ENCODE peak calls at places on chromosomes 1 and 21, in five cellular contexts. F is aorta, V is left lung, B is tibial nerve, H is SJCRH30. Z is an unnamed sample.

GRCh38 chr1:171817511-171818265 is 23.6 kb upstream of the DNM3 start:
- DNase-seq in F (no peak), V (peak; percentile 33), B (no peak), H (peak; percentile 65), Z (peak; percentile 66)

GRCh38 chr1:11176081-11176706 is 13.0 kb upstream of the ANGPTL7 start:
- DNase-seq in F (peak; percentile 56), V (no peak), B (no peak), H (peak; percentile 31), Z (no peak)

GRCh38 chr21:17784604-17785402 is 34.4 kb downstream of the C21orf91 start:
- DNase-seq in F (no peak), V (no peak), B (no peak), H (no peak), Z (no peak)

GRCh38 chr1:22402336-22403053 is 49.2 kb upstream of the ZBTB40 start:
- DNase-seq in F (no peak), V (no peak), B (no peak), H (no peak), Z (no peak)

GRCh38 chr1:241533375-241534115 is 1.4 kb downstream of the KMO start:
- DNase-seq in F (no peak), V (no peak), B (no peak), H (no peak), Z (no peak)

GRCh38 chr1:180488661-180489060 is 13.7 kb downstream of the ACBD6 start:
- DNase-seq in F (no peak), V (no peak), B (no peak), H (no peak), Z (no peak)

GRCh38 chr1:60388092-60388987 is 314.8 kb upstream of the C1orf87 start:
- DNase-seq in F (peak; percentile 53), V (no peak), B (no peak), H (no peak), Z (no peak)

GRCh38 chr1:220878223-220879081 is 791 bp upstream of the HLX start:
- DNase-seq in F (peak; percentile 79), V (peak; percentile 73), B (no peak), H (no peak), Z (no peak)

GRCh38 chr1:8043621-8044020 is 17.5 kb upstream of the ERRFI1 start:
- DNase-seq in F (no peak), V (no peak), B (no peak), H (no peak), Z (no peak)

GRCh38 chr1:71834570-71835441 is 447.5 kb downstream of the NEGR1 start:
- DNase-seq in F (no peak), V (no peak), B (no peak), H (no peak), Z (no peak)

GRCh38 chr1:115545096-115545720 is 96.6 kb upstream of the VANGL1 start:
- DNase-seq in F (no peak), V (no peak), B (no peak), H (peak; percentile 7), Z (no peak)

GRCh38 chr1:203120325-203121138 is 7.0 kb upstream of the ADORA1 start:
- DNase-seq in F (no peak), V (no peak), B (no peak), H (no peak), Z (no peak)

GRCh38 chr1:207814469-207814868 is 62.6 kb downstream of the CD46 start:
- DNase-seq in F (peak; percentile 47), V (no peak), B (no peak), H (no peak), Z (no peak)

GRCh38 chr1:60753508-60753907 is 328.9 kb upstream of the NFIA start:
- DNase-seq in F (no peak), V (no peak), B (no peak), H (no peak), Z (no peak)

GRCh38 chr1:193537266-193538003 is 351.0 kb upstream of the B3GALT2 start:
- DNase-seq in F (no peak), V (no peak), B (no peak), H (peak; percentile 31), Z (no peak)

GRCh38 chr1:100614570-100614969 is 76.6 kb downstream of the GPR88 start:
- DNase-seq in F (no peak), V (no peak), B (no peak), H (no peak), Z (no peak)

GRCh38 chr1:59596432-59596831 is 218.3 kb upstream of the HOOK1 start:
- DNase-seq in F (no peak), V (no peak), B (no peak), H (no peak), Z (peak; percentile 87)

GRCh38 chr1:31725777-31726535 is 22.1 kb upstream of the COL16A1 start:
- DNase-seq in F (no peak), V (no peak), B (no peak), H (no peak), Z (no peak)

GRCh38 chr1:35298464-35298863 is 30.0 kb downstream of the ZMYM4 start:
- DNase-seq in F (no peak), V (no peak), B (no peak), H (no peak), Z (no peak)

GRCh38 chr1:111099289-111099688 is 40.6 kb downstream of the DRAM2 start:
- DNase-seq in F (no peak), V (no peak), B (no peak), H (no peak), Z (no peak)

GRCh38 chr1:46275030-46275337 is 27.4 kb downstream of the RAD54L start:
- DNase-seq in F (no peak), V (no peak), B (no peak), H (no peak), Z (no peak)

GRCh38 chr1:11782127-11782708 is 20.2 kb downstream of the C1orf167 start:
- DNase-seq in F (peak; percentile 30), V (no peak), B (no peak), H (no peak), Z (no peak)

GRCh38 chr1:53328490-53329182 is 766 bp upstream of the LRP8 start:
- DNase-seq in F (peak; percentile 36), V (peak; percentile 29), B (no peak), H (no peak), Z (peak; percentile 42)

GRCh38 chr1:156407760-156408159 is 38.7 kb downstream of the RHBG start:
- DNase-seq in F (no peak), V (no peak), B (no peak), H (no peak), Z (no peak)

GRCh38 chr21:14850394-14850793 is 214.4 kb downstream of the NRIP1 start:
- DNase-seq in F (no peak), V (no peak), B (no peak), H (no peak), Z (no peak)

GRCh38 chr1:235011599-235012435 is 116.8 kb downstream of the TOMM20 start:
- DNase-seq in F (peak; percentile 83), V (peak; percentile 84), B (no peak), H (peak; percentile 85), Z (peak; percentile 95)

GRCh38 chr1:202172015-202172355 is 11.6 kb upstream of the PTPN7 start:
- DNase-seq in F (peak; percentile 57), V (no peak), B (no peak), H (no peak), Z (peak; percentile 39)

GRCh38 chr1:1907098-1907736 is 7.8 kb upstream of the CALML6 start:
- DNase-seq in F (peak; percentile 54), V (no peak), B (no peak), H (peak; percentile 62), Z (peak; percentile 86)

GRCh38 chr1:113616201-113616600 is 143.1 kb downstream of the PHTF1 start:
- DNase-seq in F (no peak), V (no peak), B (no peak), H (no peak), Z (no peak)

GRCh38 chr1:91684599-91685196 is 184.0 kb downstream of the CDC7 start:
- DNase-seq in F (no peak), V (no peak), B (no peak), H (peak; percentile 14), Z (no peak)

GRCh38 chr21:27403011-27403410 is 436.1 kb upstream of the ADAMTS5 start:
- DNase-seq in F (no peak), V (no peak), B (no peak), H (no peak), Z (no peak)

GRCh38 chr21:27397578-27397977 is 430.7 kb upstream of the ADAMTS5 start:
- DNase-seq in F (no peak), V (no peak), B (no peak), H (no peak), Z (no peak)

DNA sequence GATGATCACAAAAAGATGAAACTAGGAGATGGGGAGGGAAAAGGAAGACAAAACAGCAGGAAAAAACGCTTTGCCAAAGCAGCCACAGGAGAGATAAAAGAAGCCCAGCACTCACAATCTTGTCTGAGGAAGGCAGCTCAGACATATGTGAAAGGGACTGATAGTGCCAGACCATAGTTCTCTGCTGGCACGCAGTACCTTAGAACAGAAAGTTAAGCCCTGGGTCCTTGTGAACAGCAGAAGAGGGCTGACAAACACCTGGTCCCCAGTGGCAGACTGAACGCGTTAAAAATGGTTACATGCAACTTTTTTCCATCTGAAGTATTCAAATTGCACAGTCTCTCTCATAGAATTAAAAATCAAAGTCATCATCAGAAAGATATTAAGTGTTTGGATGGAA is 433.2 kb upstream of the ADAMTS5 start:
- DNase-seq in F (no peak), V (no peak), B (no peak), H (no peak), Z (no peak)
- H3K9me3 ChIP-seq in F (no peaks in the 10 kb centered on the region), V (no peaks in the 10 kb centered on the region), B (no peaks in the 10 kb centered on the region), H (peaks cover 3% of the 10 kb centered on the region), Z (no peaks in the 10 kb centered on the region)

GRCh38 chr1:27133158-27133557 is 21.8 kb downstream of the SLC9A1 start:
- DNase-seq in F (no peak), V (no peak), B (no peak), H (no peak), Z (no peak)
- H3K27ac ChIP-seq in F (no peak overlapping the region), V (no peak overlapping the region), B (no peak overlapping the region), H (no peak overlapping the region), Z (no peak overlapping the region)

DNA sequence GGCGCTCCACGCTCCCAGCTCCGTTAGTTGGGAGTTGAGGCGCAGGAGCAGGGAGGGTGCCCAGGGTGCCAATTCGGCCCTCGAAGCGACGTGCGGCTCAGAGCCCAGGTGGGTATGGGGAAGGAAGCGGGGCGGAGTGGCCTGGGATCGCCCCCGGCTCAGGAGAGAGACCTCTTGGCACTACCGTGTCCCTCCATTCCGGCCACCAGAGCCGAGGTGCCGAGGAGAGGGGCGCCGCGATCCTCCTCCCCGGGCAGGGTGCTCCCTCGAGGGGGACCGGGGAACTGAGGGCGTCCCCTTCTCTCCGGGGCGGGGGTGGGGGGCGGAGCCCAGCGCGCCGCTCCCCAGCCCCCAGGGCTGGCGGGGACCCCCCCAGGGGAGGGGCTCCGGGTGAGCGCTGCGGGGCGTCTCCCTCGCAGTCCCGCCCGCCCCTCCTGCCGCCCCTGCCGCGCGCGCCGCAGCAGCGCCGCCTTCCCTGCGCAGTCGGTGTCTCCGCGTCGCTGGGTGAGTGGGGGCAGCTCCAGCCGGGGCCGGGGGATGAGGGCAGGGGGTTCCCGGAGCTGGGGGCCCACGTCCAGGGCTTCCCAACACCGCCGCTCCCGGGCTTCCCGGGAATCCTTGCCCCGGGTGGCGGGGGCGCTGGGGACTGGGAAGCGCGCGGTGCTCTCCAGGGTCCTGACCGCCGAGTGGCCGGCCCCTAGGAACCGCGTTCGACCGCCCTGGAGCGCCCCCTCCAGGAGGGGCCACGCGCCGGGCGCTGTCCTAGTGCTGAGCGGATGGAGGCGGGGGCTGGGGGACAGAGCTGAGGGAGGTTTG is at the start of gene HPCA:
- DNase-seq in F (peak; percentile 68), V (no peak), B (no peak), H (peak; percentile 80), Z (no peak)
- H3K4me3 ChIP-seq in F (no peak within 1 kb of the TSS), V (no peak within 1 kb of the TSS), B (no peak within 1 kb of the TSS), H (no peak within 1 kb of the TSS), Z (no peak within 1 kb of the TSS)

DNA sequence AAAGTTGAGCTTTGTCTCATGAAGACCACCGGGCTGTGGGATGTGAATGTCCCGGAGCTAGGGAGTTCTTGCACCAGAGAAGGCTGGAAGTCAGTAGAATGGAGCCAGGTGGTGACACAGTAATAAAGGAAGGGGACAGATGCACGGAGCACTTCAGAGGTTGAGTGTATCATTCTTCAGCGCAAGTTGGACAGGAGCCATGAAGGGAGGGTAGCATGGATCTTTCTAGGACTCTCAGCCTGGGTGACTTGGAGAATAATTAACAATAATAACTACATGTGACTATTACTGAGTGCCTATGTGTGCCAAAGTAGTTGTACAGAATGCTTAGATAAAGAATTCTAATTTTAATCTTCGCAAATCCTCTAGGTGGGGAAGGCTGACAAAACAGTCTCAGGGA is 258.7 kb upstream of the AJAP1 start:
- DNase-seq in F (no peak), V (no peak), B (no peak), H (no peak), Z (no peak)
- H3K9me3 ChIP-seq in F (peaks cover 2% of the 10 kb centered on the region), V (peaks cover 21% of the 10 kb centered on the region), B (no peaks in the 10 kb centered on the region), H (no peaks in the 10 kb centered on the region), Z (peaks cover 2% of the 10 kb centered on the region)

Z was measured in RWPE2.